ENCODE peak calls at places on chromosome 18, in five cellular contexts. Z is WERI-Rb-1, Y is lower leg skin, T is brain microvascular endothelial cell, V is stomach. K is an unnamed sample.

GRCh38 chr18:6728809-6729246 is 688 bp upstream of the ARHGAP28 start:
- DNase-seq in Z (no peak), Y (no peak), T (no peak), V (no peak), K (peak)

GRCh38 chr18:45342166-45342565 is 273.1 kb upstream of the SLC14A2 start:
- DNase-seq in Z (no peak), Y (no peak), T (no peak), V (no peak), K (no peak)

GRCh38 chr18:37395138-37395537 is 170.5 kb downstream of the CELF4 start:
- DNase-seq in Z (no peak), Y (no peak), T (no peak), V (no peak), K (no peak)

GRCh38 chr18:78728301-78729098 is 251.1 kb upstream of the SALL3 start:
- DNase-seq in Z (peak), Y (peak), T (no peak), V (peak), K (no peak)

GRCh38 chr18:62262050-62262449 is 63.1 kb upstream of the TNFRSF11A start:
- DNase-seq in Z (no peak), Y (no peak), T (no peak), V (no peak), K (no peak)

GRCh38 chr18:75478996-75479870 is 51.7 kb upstream of the SMIM21 start:
- DNase-seq in Z (peak), Y (no peak), T (peak), V (no peak), K (peak)

GRCh38 chr18:62919109-62919838 is 203.9 kb downstream of the PHLPP1 start:
- DNase-seq in Z (peak), Y (no peak), T (no peak), V (no peak), K (peak)

GRCh38 chr18:59672125-59672769 is 25.0 kb downstream of the CCBE1 start:
- DNase-seq in Z (no peak), Y (no peak), T (no peak), V (no peak), K (no peak)

GRCh38 chr18:80239830-80240229 is 7.5 kb downstream of the PARD6G start:
- DNase-seq in Z (no peak), Y (peak), T (no peak), V (no peak), K (no peak)

GRCh38 chr18:51266736-51267135 is 69.3 kb upstream of the MEX3C start:
- DNase-seq in Z (no peak), Y (no peak), T (no peak), V (no peak), K (peak)

GRCh38 chr18:78242307-78242643 is 737.3 kb upstream of the SALL3 start:
- DNase-seq in Z (no peak), Y (no peak), T (no peak), V (no peak), K (peak)

GRCh38 chr18:10971717-10972116 is 177.7 kb downstream of the PIEZO2 start:
- DNase-seq in Z (no peak), Y (no peak), T (no peak), V (no peak), K (no peak)

GRCh38 chr18:32771871-32772499 is 838 bp downstream of the KLHL14 start:
- DNase-seq in Z (no peak), Y (no peak), T (no peak), V (no peak), K (no peak)

GRCh38 chr18:45783097-45784075 is 42.1 kb upstream of the SIGLEC15 start:
- DNase-seq in Z (no peak), Y (no peak), T (no peak), V (no peak), K (peak)

GRCh38 chr18:49723648-49724180 is 89.6 kb downstream of the ACAA2 start:
- DNase-seq in Z (no peak), Y (no peak), T (peak), V (no peak), K (peak)

GRCh38 chr18:7958897-7959146 is 391.7 kb downstream of the PTPRM start:
- DNase-seq in Z (no peak), Y (no peak), T (peak), V (no peak), K (no peak)

GRCh38 chr18:21745234-21745633 is 4.6 kb downstream of the MIB1 start:
- DNase-seq in Z (no peak), Y (no peak), T (no peak), V (no peak), K (no peak)

GRCh38 chr18:59902180-59902992 is 2.6 kb downstream of the PMAIP1 start:
- DNase-seq in Z (no peak), Y (no peak), T (no peak), V (no peak), K (peak)

GRCh38 chr18:32289480-32290075 is 99.7 kb downstream of the MEP1B start:
- DNase-seq in Z (peak), Y (no peak), T (peak), V (peak), K (peak)

GRCh38 chr18:8412117-8412516 is 197.1 kb upstream of the RAB12 start:
- DNase-seq in Z (no peak), Y (peak), T (no peak), V (no peak), K (no peak)

GRCh38 chr18:63132819-63133200 is 186.8 kb downstream of the BCL2 start:
- DNase-seq in Z (no peak), Y (peak), T (no peak), V (peak), K (no peak)

DNA sequence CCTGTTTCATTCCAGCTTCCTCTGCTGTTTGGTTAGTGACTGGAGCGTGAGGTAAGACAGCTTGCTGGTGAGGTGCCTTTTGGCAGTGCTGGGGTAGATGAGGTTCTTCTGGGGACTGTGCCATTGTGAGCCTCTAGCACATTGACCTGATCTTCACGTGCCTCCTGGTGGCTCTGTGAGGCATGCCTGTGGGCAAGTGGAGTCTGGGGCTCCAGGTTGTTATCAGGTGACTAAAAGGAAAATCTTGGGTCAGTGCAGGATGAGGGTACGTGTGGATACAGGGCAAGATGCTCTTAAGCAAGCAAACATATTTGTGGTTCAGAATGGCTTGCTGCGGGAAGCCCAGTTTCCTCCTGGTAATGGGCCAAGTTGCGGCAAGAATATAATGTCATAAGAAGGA is 75.4 kb downstream of the FHOD3 start:
- DNase-seq in Z (no peak), Y (no peak), T (peak), V (no peak), K (peak)
- TF ChIP-seq CTCF in Z (no peak), Y (no peak), T (peak), V (no peak), K (no peak)

DNA sequence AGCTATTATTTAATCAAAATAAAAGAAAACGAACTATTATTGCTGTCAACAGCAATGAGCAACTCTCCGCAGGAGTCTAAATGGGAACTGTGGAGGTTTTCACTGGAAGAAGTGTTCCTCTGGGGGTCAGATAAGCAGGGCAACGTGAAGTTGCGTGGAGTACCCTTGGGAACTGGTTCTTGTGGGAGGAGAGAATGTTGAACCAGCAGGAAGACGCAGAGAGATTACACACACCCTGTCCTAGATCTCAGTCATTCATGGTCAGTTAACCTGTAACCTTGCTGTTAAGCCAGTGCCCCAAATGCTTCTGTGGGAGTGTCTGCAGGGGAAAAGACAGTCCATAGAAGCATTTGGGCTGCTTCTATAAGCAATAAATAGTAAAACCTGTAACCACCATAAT is 20.4 kb upstream of the CABLES1 start:
- DNase-seq in Z (no peak), Y (no peak), T (peak), V (no peak), K (peak)
- H3K4me3 ChIP-seq in Z (no peak), Y (no peak), T (no peak), V (no peak), K (no peak)

GRCh38 chr18:5476961-5477800 is 66.6 kb downstream of the EPB41L3 start:
- DNase-seq in Z (no peak), Y (no peak), T (peak), V (no peak), K (no peak)
- TF ChIP-seq CTCF in Z (no peak), Y (no peak), T (no peak), V (no peak), K (no peak)

DNA sequence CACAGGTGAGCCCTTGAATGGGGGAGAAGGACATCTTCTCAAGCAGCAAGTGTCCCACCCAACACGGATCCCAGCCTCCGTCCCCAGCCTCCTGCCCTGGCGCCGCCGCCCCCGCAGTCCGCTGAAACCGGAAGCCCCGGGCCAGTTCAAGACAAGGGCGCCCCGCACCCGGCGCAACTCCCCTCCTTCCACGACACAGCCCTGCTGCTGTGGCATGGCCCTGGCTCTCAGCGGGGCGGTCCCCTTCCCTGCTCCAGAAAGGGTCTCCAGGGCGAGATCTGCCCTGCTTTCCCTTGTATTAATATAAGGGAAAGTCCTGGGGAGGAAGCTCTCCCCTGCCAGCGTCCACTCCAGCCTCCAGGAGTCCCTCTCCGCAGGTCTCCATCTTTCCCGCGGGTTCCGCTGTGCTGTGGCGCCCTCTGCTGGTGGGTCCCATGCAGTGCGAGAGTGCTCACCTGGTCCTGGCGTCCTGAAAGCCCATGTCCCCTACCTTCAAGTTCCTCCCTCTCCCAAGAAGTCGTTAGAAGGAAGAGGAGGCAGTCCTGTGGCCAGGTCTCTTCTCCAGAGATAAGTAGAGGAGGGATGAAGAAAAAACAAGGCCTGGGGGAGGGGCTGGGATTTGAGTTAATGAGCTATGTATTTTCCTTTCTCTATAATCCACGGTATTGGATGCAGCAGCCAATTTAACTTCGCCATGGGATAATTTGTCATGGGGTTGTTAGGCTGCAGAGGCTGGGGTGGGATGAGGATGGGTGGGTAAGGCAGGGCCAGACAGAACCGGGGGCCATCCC is 176.0 kb downstream of the SMAD2 start:
- DNase-seq in Z (peak), Y (peak), T (no peak), V (peak), K (peak)
- H3K4me3 ChIP-seq in Z (no peak), Y (no peak), T (no peak), V (no peak), K (no peak)

GRCh38 chr18:25351773-25352628 is at the start of gene ZNF521:
- DNase-seq in Z (peak), Y (peak), T (peak), V (peak), K (peak)
- TF ChIP-seq CTCF in Z (no peak), Y (no peak), T (peak), V (no peak), K (peak)